ENCODE peak calls at places on chromosomes 16 and 17, in ten cellular contexts. X is head of caudate nucleus; H is AG04449; R is stimulated activated CD8-positive, alpha-beta memory T cell treated with anti-CD3 and anti-CD28 coated beads, Interleukin-7, amount 100 ng/mL, for 1 hour; C is NB4; D is AG08395; O is PC-9; F is stimulated activated CD4-positive, alpha-beta T cell treated with anti-CD3 and anti-CD28 coated beads, Interleukin-1b, Interleukin-23, amount 100 ng/mL, for 1 hour; B is hippocampal formation; Z is uterus. M is an unnamed sample.

GRCh38 chr16:28990375-28991040 is 5.7 kb downstream of the LAT start:
- DNase-seq in C (no peak), B (no peak), Z (no peak), H (no peak), D (no peak), F (no peak), R (no peak), O (no peak), X (no peak), M (no peak)

GRCh38 chr17:5789443-5789842 is 205.1 kb upstream of the NLRP1 start:
- DNase-seq in H (no peak), F (no peak), R (no peak), D (no peak), X (no peak), C (no peak), Z (no peak), B (no peak), O (no peak), M (no peak)

GRCh38 chr16:23359092-23359760 is 57.1 kb downstream of the SCNN1B start:
- DNase-seq in X (no peak), B (no peak), O (no peak), F (no peak), Z (no peak), R (no peak), D (no peak), C (no peak), H (no peak), M (no peak)

GRCh38 chr17:17540278-17540906 is 44.2 kb upstream of the RASD1 start:
- DNase-seq in H (no peak), Z (no peak), F (no peak), R (no peak), D (no peak), X (no peak), B (no peak), O (no peak), C (peak), M (no peak)

GRCh38 chr16:56426585-56426984 is 1.2 kb upstream of the AMFR start:
- DNase-seq in R (no peak), C (no peak), B (no peak), X (peak), H (no peak), D (no peak), O (no peak), F (no peak), Z (no peak), M (no peak)

GRCh38 chr17:75610103-75610984 is 22.7 kb downstream of the MYO15B start:
- DNase-seq in C (no peak), D (no peak), H (no peak), X (no peak), R (no peak), O (peak), B (no peak), Z (no peak), F (no peak), M (no peak)

GRCh38 chr16:68790944-68791343 is 52.4 kb upstream of the TANGO6 start:
- DNase-seq in C (no peak), D (no peak), R (no peak), H (no peak), Z (no peak), B (no peak), F (no peak), X (no peak), O (no peak), M (no peak)

GRCh38 chr17:79947351-79948031 is 88.2 kb downstream of the TBC1D16 start:
- DNase-seq in B (no peak), O (no peak), H (no peak), C (peak), F (no peak), R (no peak), D (no peak), Z (no peak), X (no peak), M (peak)

GRCh38 chr16:4606354-4606753 is 8.3 kb downstream of the UBALD1 start:
- DNase-seq in O (no peak), C (no peak), H (no peak), B (no peak), R (no peak), F (no peak), Z (no peak), D (no peak), X (no peak), M (no peak)